ENCODE peak calls at places on chromosomes 12 and 14, in nine cellular contexts. B, D, X, F, V, Z, A, Q and L are unnamed samples.

GRCh38 chr14:61662437-61663311 is 32.6 kb upstream of the HIF1A start:
- DNase-seq in B (peak; percentile 49), X (no peak), Q (peak; percentile 34), F (peak; percentile 41), A (peak; percentile 25), V (no peak), Z (peak; percentile 23), D (peak; percentile 76), L (no peak)

GRCh38 chr14:93712838-93713724 is 75.2 kb downstream of the PRIMA1 start:
- DNase-seq in Z (no peak), F (no peak), D (no peak), B (no peak), V (no peak), X (no peak), A (no peak), Q (no peak), L (no peak)

GRCh38 chr12:24911284-24911791 is 37.6 kb downstream of the BCAT1 start:
- DNase-seq in Q (no peak), F (no peak), A (no peak), B (peak; percentile 57), V (no peak), X (no peak), D (peak; percentile 25), Z (no peak), L (no peak)

GRCh38 chr12:83173250-83173649 is 486.5 kb downstream of the TMTC2 start:
- DNase-seq in B (no peak), V (no peak), Z (no peak), X (no peak), Q (no peak), D (no peak), A (no peak), F (no peak), L (no peak)

GRCh38 chr12:105221588-105222325 is 14.2 kb downstream of the APPL2 start:
- DNase-seq in Z (no peak), D (no peak), V (no peak), X (no peak), F (no peak), B (no peak), Q (no peak), A (no peak), L (no peak)

GRCh38 chr12:7271904-7272303 is 32.0 kb upstream of the ACSM4 start:
- DNase-seq in Q (no peak), D (no peak), V (no peak), A (no peak), F (no peak), Z (no peak), X (no peak), B (no peak), L (no peak)

GRCh38 chr12:32896438-32897275 is at the start of gene PKP2:
- DNase-seq in Q (peak; percentile 62), V (peak; percentile 72), X (peak; percentile 94), F (peak; percentile 92), B (peak; percentile 36), D (peak; percentile 49), Z (peak; percentile 18), A (peak; percentile 69), L (peak; percentile 19)

GRCh38 chr14:35374273-35374681 is 30.3 kb downstream of the NFKBIA start:
- DNase-seq in Q (peak; percentile 35), F (peak; percentile 54), A (no peak), V (peak; percentile 82), Z (peak; percentile 84), B (peak; percentile 36), D (peak; percentile 96), X (no peak), L (peak; percentile 71)

GRCh38 chr14:51006781-51007211 is 62.5 kb upstream of the PYGL start:
- DNase-seq in V (peak; percentile 66), F (no peak), A (no peak), Q (no peak), Z (peak; percentile 46), B (no peak), D (peak; percentile 57), X (no peak), L (peak; percentile 92)

GRCh38 chr12:85277900-85278597 is 2.0 kb upstream of the ALX1 start:
- DNase-seq in F (peak; percentile 12), A (no peak), B (no peak), Q (no peak), V (no peak), Z (no peak), X (no peak), D (no peak), L (no peak)

GRCh38 chr12:77337327-77337726 is 272.0 kb upstream of the E2F7 start:
- DNase-seq in Q (no peak), A (no peak), B (no peak), V (no peak), F (no peak), X (no peak), D (no peak), Z (no peak), L (no peak)

GRCh38 chr14:95043732-95044462 is 113.4 kb downstream of the DICER1 start:
- DNase-seq in Q (no peak), F (no peak), A (no peak), D (no peak), V (no peak), X (no peak), Z (no peak), B (no peak), L (no peak)

GRCh38 chr14:95043314-95043713 is 114.0 kb downstream of the DICER1 start:
- DNase-seq in Z (no peak), D (no peak), B (no peak), Q (no peak), X (no peak), V (peak; percentile 49), F (no peak), A (no peak), L (no peak)

GRCh38 chr14:95045836-95046430 is 111.4 kb downstream of the DICER1 start:
- DNase-seq in Q (no peak), Z (no peak), X (no peak), A (no peak), B (no peak), V (no peak), D (no peak), F (no peak), L (no peak)

GRCh38 chr14:95045255-95045701 is 112.1 kb downstream of the DICER1 start:
- DNase-seq in B (no peak), X (no peak), A (no peak), Q (no peak), Z (no peak), D (no peak), V (no peak), F (no peak), L (no peak)

GRCh38 chr14:95044463-95045254 is 112.7 kb downstream of the DICER1 start:
- DNase-seq in Z (no peak), F (no peak), A (no peak), X (no peak), B (no peak), D (no peak), V (no peak), Q (no peak), L (no peak)
- TF ChIP-seq CTCF in Z (no peak), F (no peak), A (no peak), X (no peak), B (no peak), D (no peak), V (no peak), Q (no peak), L (no peak)

DNA sequence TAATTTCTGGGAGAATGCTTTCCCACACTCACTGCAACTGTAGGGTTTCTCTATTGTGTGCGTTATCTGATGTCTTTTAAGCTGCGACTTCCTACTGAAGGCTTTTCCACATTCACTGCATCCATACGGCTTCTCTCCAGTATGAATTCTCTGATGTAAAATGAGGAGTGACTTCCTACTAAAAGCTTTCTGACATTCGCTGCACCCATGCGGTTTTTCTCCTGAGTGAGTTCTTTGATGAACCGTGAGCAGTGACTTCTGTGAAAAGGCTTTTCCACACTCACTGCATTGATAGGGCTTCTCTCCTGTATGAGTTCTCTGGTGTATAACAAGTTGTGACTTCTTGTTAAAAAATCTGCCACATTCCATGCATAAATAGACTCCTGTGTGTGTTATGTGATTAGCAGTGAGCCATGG is 29.7 kb downstream of the ZNF605 start:
- DNase-seq in Q (no peak), X (no peak), V (no peak), B (no peak), Z (no peak), F (no peak), A (no peak), D (no peak), L (no peak)
- H3K9me3 ChIP-seq in Q (peaks cover 47% of the 10 kb centered on the region), X (peaks cover 11% of the 10 kb centered on the region), V (peaks cover 93% of the 10 kb centered on the region), B (peaks cover 30% of the 10 kb centered on the region), Z (peaks cover 38% of the 10 kb centered on the region), F (peaks cover 94% of the 10 kb centered on the region), A (peaks cover 55% of the 10 kb centered on the region), D (peaks cover 98% of the 10 kb centered on the region), L (peaks cover 98% of the 10 kb centered on the region)

DNA sequence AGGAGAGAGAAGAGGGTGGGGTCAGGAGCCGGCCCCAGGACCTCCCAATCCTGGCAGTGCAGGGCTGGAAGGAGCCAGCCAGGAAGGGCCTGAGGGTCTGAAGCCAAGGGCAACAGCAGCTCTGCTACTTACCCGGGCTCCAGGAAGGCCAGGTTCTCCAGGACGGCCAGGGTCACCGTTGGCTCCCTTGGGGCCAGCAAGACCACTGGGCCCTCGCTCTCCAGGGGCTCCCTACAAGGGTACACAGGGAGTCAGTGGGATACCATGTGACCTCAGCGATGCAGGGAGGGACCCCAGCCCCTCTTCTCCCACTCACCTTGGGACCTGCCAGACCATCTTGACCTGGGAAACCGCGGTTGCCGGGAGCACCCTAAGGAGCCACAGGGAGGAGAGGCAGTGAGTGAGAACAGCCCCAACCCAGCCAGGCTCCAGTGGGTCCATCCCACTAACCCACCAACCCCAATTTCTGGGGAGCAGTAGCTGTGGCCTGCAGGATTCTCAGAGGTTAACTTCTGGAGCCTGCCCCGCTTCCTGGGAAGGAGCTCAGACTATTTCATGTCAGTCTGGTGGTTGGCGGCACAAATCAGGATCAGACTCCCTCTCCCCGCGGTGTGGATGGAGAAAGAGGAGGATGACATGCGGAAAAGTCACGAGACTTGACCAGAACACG is 18.5 kb downstream of the COL2A1 start:
- DNase-seq in B (no peak), D (no peak), Q (no peak), F (no peak), A (no peak), Z (no peak), V (no peak), X (no peak), L (no peak)
- TF ChIP-seq POLR2A in B (no peak), D (no peak), Q (no peak), F (no peak), A (no peak), Z (no peak), V (no peak), X (no peak), L (no peak)

GRCh38 chr12:54253240-54253639 is 26.7 kb downstream of the CBX5 start:
- DNase-seq in Z (no peak), V (no peak), X (no peak), A (no peak), F (no peak), Q (no peak), D (no peak), B (no peak), L (no peak)

GRCh38 chr12:54246011-54246641 is 33.8 kb downstream of the CBX5 start:
- DNase-seq in Q (no peak), V (no peak), B (no peak), A (no peak), Z (no peak), F (no peak), D (no peak), X (no peak), L (no peak)

GRCh38 chr12:54257332-54257731 is 22.6 kb downstream of the CBX5 start:
- DNase-seq in F (no peak), Q (no peak), B (no peak), X (no peak), D (no peak), V (no peak), Z (no peak), A (no peak), L (no peak)

GRCh38 chr12:54249489-54249888 is 30.4 kb downstream of the CBX5 start:
- DNase-seq in X (no peak), B (no peak), D (no peak), V (no peak), Q (no peak), A (no peak), Z (no peak), F (no peak), L (no peak)

GRCh38 chr12:54251667-54252284 is 28.1 kb downstream of the CBX5 start:
- DNase-seq in Q (peak; percentile 37), Z (no peak), A (no peak), X (no peak), V (no peak), F (no peak), B (peak; percentile 67), D (peak; percentile 51), L (no peak)
- TF ChIP-seq CTCF in Q (peak; percentile 75), Z (peak; percentile 48), A (peak; percentile 67), X (peak; percentile 66), V (peak; percentile 53), F (peak; percentile 54), B (peak; percentile 43), D (peak; percentile 80), L (peak; percentile 55)